ENCODE peak calls at places on chromosomes 2 and 18, in five cellular contexts. One of them, this sample, is unnamed.

GRCh38 chr18:10234912-10235439 is 219.5 kb upstream of the APCDD1 start:
- DNase-seq in Panc1: no peak
- DNase-seq in thoracic aorta: no peak
- DNase-seq in CD4-positive, alpha-beta memory T cell: no peak
- DNase-seq in fibroblast of lung: peak; percentile 66
- DNase-seq in this sample: no peak

GRCh38 chr2:216478151-216478550 is 20.5 kb upstream of the RPL37A start:
- DNase-seq in Panc1: no peak
- DNase-seq in thoracic aorta: no peak
- DNase-seq in CD4-positive, alpha-beta memory T cell: no peak
- DNase-seq in fibroblast of lung: peak; percentile 95
- DNase-seq in this sample: no peak

GRCh38 chr2:232419245-232420072 is 12.8 kb downstream of the ALPG start:
- DNase-seq in Panc1: no peak
- DNase-seq in thoracic aorta: no peak
- DNase-seq in CD4-positive, alpha-beta memory T cell: no peak
- DNase-seq in fibroblast of lung: no peak
- DNase-seq in this sample: no peak

GRCh38 chr2:222862915-222863544 is 2.2 kb downstream of the ACSL3 start:
- DNase-seq in Panc1: no peak
- DNase-seq in thoracic aorta: no peak
- DNase-seq in CD4-positive, alpha-beta memory T cell: no peak
- DNase-seq in fibroblast of lung: peak; percentile 12
- DNase-seq in this sample: no peak

GRCh38 chr2:119703526-119703925 is 24.5 kb downstream of the TMEM177 start:
- DNase-seq in Panc1: no peak
- DNase-seq in thoracic aorta: no peak
- DNase-seq in CD4-positive, alpha-beta memory T cell: no peak
- DNase-seq in fibroblast of lung: no peak
- DNase-seq in this sample: no peak

GRCh38 chr2:237917696-237918374 is 49.0 kb upstream of the UBE2F start:
- DNase-seq in Panc1: no peak
- DNase-seq in thoracic aorta: no peak
- DNase-seq in CD4-positive, alpha-beta memory T cell: no peak
- DNase-seq in fibroblast of lung: no peak
- DNase-seq in this sample: no peak

GRCh38 chr18:23838801-23839366 is 149.6 kb downstream of the LAMA3 start:
- DNase-seq in Panc1: no peak
- DNase-seq in thoracic aorta: no peak
- DNase-seq in CD4-positive, alpha-beta memory T cell: no peak
- DNase-seq in fibroblast of lung: peak; percentile 80
- DNase-seq in this sample: no peak

GRCh38 chr18:77442393-77442792 is 192.7 kb downstream of the GALR1 start:
- DNase-seq in Panc1: no peak
- DNase-seq in thoracic aorta: no peak
- DNase-seq in CD4-positive, alpha-beta memory T cell: no peak
- DNase-seq in fibroblast of lung: no peak
- DNase-seq in this sample: no peak

GRCh38 chr2:53103661-53104060 is 663.9 kb upstream of the CHAC2 start:
- DNase-seq in Panc1: no peak
- DNase-seq in thoracic aorta: no peak
- DNase-seq in CD4-positive, alpha-beta memory T cell: no peak
- DNase-seq in fibroblast of lung: peak; percentile 53
- DNase-seq in this sample: no peak

GRCh38 chr2:128301501-128301966 is 17.1 kb downstream of the HS6ST1 start:
- DNase-seq in Panc1: no peak
- DNase-seq in thoracic aorta: peak; percentile 53
- DNase-seq in CD4-positive, alpha-beta memory T cell: no peak
- DNase-seq in fibroblast of lung: peak; percentile 98
- DNase-seq in this sample: no peak

GRCh38 chr2:189505412-189505953 is 64.2 kb downstream of the WDR75 start:
- DNase-seq in Panc1: no peak
- DNase-seq in thoracic aorta: no peak
- DNase-seq in CD4-positive, alpha-beta memory T cell: no peak
- DNase-seq in fibroblast of lung: no peak
- DNase-seq in this sample: no peak

GRCh38 chr18:13530215-13530878 is 196.0 kb downstream of the FAM210A start:
- DNase-seq in Panc1: no peak
- DNase-seq in thoracic aorta: no peak
- DNase-seq in CD4-positive, alpha-beta memory T cell: no peak
- DNase-seq in fibroblast of lung: no peak
- DNase-seq in this sample: no peak

GRCh38 chr18:10194592-10194991 is 259.8 kb upstream of the APCDD1 start:
- DNase-seq in Panc1: no peak
- DNase-seq in thoracic aorta: no peak
- DNase-seq in CD4-positive, alpha-beta memory T cell: no peak
- DNase-seq in fibroblast of lung: no peak
- DNase-seq in this sample: no peak

GRCh38 chr2:88949336-88949735 is 257.9 kb downstream of the RPIA start:
- DNase-seq in Panc1: no peak
- DNase-seq in thoracic aorta: no peak
- DNase-seq in CD4-positive, alpha-beta memory T cell: no peak
- DNase-seq in fibroblast of lung: no peak
- DNase-seq in this sample: no peak

GRCh38 chr2:149104221-149104620 is 65.7 kb downstream of the LYPD6B start:
- DNase-seq in Panc1: no peak
- DNase-seq in thoracic aorta: no peak
- DNase-seq in CD4-positive, alpha-beta memory T cell: no peak
- DNase-seq in fibroblast of lung: no peak
- DNase-seq in this sample: no peak

GRCh38 chr2:178002038-178002437 is 70.5 kb downstream of the PDE11A start:
- DNase-seq in Panc1: no peak
- DNase-seq in thoracic aorta: no peak
- DNase-seq in CD4-positive, alpha-beta memory T cell: no peak
- DNase-seq in fibroblast of lung: no peak
- DNase-seq in this sample: no peak

GRCh38 chr2:228426502-228427216 is 245.2 kb upstream of the SPHKAP start:
- DNase-seq in Panc1: no peak
- DNase-seq in thoracic aorta: no peak
- DNase-seq in CD4-positive, alpha-beta memory T cell: no peak
- DNase-seq in fibroblast of lung: no peak
- DNase-seq in this sample: no peak

GRCh38 chr2:75523313-75524275 is 37.1 kb downstream of the EVA1A start:
- DNase-seq in Panc1: no peak
- DNase-seq in thoracic aorta: no peak
- DNase-seq in CD4-positive, alpha-beta memory T cell: no peak
- DNase-seq in fibroblast of lung: peak; percentile 93
- DNase-seq in this sample: no peak

GRCh38 chr2:35526741-35527140 is 828.8 kb upstream of the CRIM1 start:
- DNase-seq in Panc1: no peak
- DNase-seq in thoracic aorta: no peak
- DNase-seq in CD4-positive, alpha-beta memory T cell: no peak
- DNase-seq in fibroblast of lung: peak; percentile 22
- DNase-seq in this sample: no peak

GRCh38 chr2:400988-401679 is 113.2 kb upstream of the ALKAL2 start:
- DNase-seq in Panc1: no peak
- DNase-seq in thoracic aorta: no peak
- DNase-seq in CD4-positive, alpha-beta memory T cell: no peak
- DNase-seq in fibroblast of lung: no peak
- DNase-seq in this sample: no peak

GRCh38 chr2:188497736-188498135 is 206.1 kb downstream of the GULP1 start:
- DNase-seq in Panc1: no peak
- DNase-seq in thoracic aorta: no peak
- DNase-seq in CD4-positive, alpha-beta memory T cell: no peak
- DNase-seq in fibroblast of lung: no peak
- DNase-seq in this sample: no peak

GRCh38 chr2:12605936-12606335 is 110.8 kb upstream of the TRIB2 start:
- DNase-seq in Panc1: no peak
- DNase-seq in thoracic aorta: no peak
- DNase-seq in CD4-positive, alpha-beta memory T cell: no peak
- DNase-seq in fibroblast of lung: peak; percentile 63
- DNase-seq in this sample: no peak

GRCh38 chr2:55934337-55934736 is 10.8 kb upstream of the EFEMP1 start:
- DNase-seq in Panc1: no peak
- DNase-seq in thoracic aorta: no peak
- DNase-seq in CD4-positive, alpha-beta memory T cell: no peak
- DNase-seq in fibroblast of lung: no peak
- DNase-seq in this sample: no peak

GRCh38 chr18:49464718-49465598 is 4.5 kb upstream of the DYM start:
- DNase-seq in Panc1: no peak
- DNase-seq in thoracic aorta: no peak
- DNase-seq in CD4-positive, alpha-beta memory T cell: no peak
- DNase-seq in fibroblast of lung: peak; percentile 37
- DNase-seq in this sample: no peak

GRCh38 chr18:11983592-11983991 is 2.3 kb downstream of the IMPA2 start:
- DNase-seq in Panc1: no peak
- DNase-seq in thoracic aorta: no peak
- DNase-seq in CD4-positive, alpha-beta memory T cell: no peak
- DNase-seq in fibroblast of lung: no peak
- DNase-seq in this sample: no peak

GRCh38 chr2:230723363-230723762 is 10.7 kb downstream of the CAB39 start:
- DNase-seq in Panc1: no peak
- DNase-seq in thoracic aorta: no peak
- DNase-seq in CD4-positive, alpha-beta memory T cell: peak; percentile 75
- DNase-seq in fibroblast of lung: no peak
- DNase-seq in this sample: peak; percentile 67

GRCh38 chr2:144630459-144631215 is 110.7 kb upstream of the ZEB2 start:
- DNase-seq in Panc1: no peak
- DNase-seq in thoracic aorta: no peak
- DNase-seq in CD4-positive, alpha-beta memory T cell: no peak
- DNase-seq in fibroblast of lung: no peak
- DNase-seq in this sample: no peak

GRCh38 chr18:11733031-11733430 is 44.0 kb downstream of the GNAL start:
- DNase-seq in Panc1: peak; percentile 17
- DNase-seq in thoracic aorta: no peak
- DNase-seq in CD4-positive, alpha-beta memory T cell: peak; percentile 58
- DNase-seq in fibroblast of lung: peak; percentile 38
- DNase-seq in this sample: peak; percentile 47

GRCh38 chr2:20015482-20016083 is 3.1 kb upstream of the MATN3 start:
- DNase-seq in Panc1: peak; percentile 47
- DNase-seq in thoracic aorta: no peak
- DNase-seq in CD4-positive, alpha-beta memory T cell: no peak
- DNase-seq in fibroblast of lung: peak; percentile 36
- DNase-seq in this sample: no peak

GRCh38 chr2:241248897-241249296 is 60.4 kb downstream of the ANO7 start:
- DNase-seq in Panc1: no peak
- DNase-seq in thoracic aorta: no peak
- DNase-seq in CD4-positive, alpha-beta memory T cell: no peak
- DNase-seq in fibroblast of lung: peak; percentile 12
- DNase-seq in this sample: no peak

GRCh38 chr2:118185210-118186109 is 97.2 kb downstream of the INSIG2 start:
- DNase-seq in Panc1: no peak
- DNase-seq in thoracic aorta: no peak
- DNase-seq in CD4-positive, alpha-beta memory T cell: peak; percentile 55
- DNase-seq in fibroblast of lung: peak; percentile 53
- DNase-seq in this sample: no peak

GRCh38 chr2:66929632-66930385 is 467.3 kb upstream of the ETAA1 start:
- DNase-seq in Panc1: no peak
- DNase-seq in thoracic aorta: no peak
- DNase-seq in CD4-positive, alpha-beta memory T cell: no peak
- DNase-seq in fibroblast of lung: peak; percentile 85
- DNase-seq in this sample: no peak

GRCh38 chr2:144217853-144218633 is 301.9 kb downstream of the ZEB2 start:
- DNase-seq in Panc1: no peak
- DNase-seq in thoracic aorta: no peak
- DNase-seq in CD4-positive, alpha-beta memory T cell: no peak
- DNase-seq in fibroblast of lung: peak; percentile 30
- DNase-seq in this sample: no peak

GRCh38 chr18:9146224-9146623 is 9.6 kb downstream of the ANKRD12 start:
- DNase-seq in Panc1: no peak
- DNase-seq in thoracic aorta: no peak
- DNase-seq in CD4-positive, alpha-beta memory T cell: no peak
- DNase-seq in fibroblast of lung: no peak
- DNase-seq in this sample: no peak
- H3K4me1 ChIP-seq in Panc1: peaks cover 30% of the 10 kb centered on the region
- H3K4me1 ChIP-seq in thoracic aorta: peaks cover 43% of the 10 kb centered on the region
- H3K4me1 ChIP-seq in CD4-positive, alpha-beta memory T cell: peaks cover 93% of the 10 kb centered on the region
- H3K4me1 ChIP-seq in fibroblast of lung: peaks cover 5% of the 10 kb centered on the region
- H3K4me1 ChIP-seq in this sample: peaks cover 62% of the 10 kb centered on the region

GRCh38 chr2:127103243-127104165 is 3.5 kb downstream of the BIN1 start:
- DNase-seq in Panc1: no peak
- DNase-seq in thoracic aorta: no peak
- DNase-seq in CD4-positive, alpha-beta memory T cell: no peak
- DNase-seq in fibroblast of lung: no peak
- DNase-seq in this sample: no peak
- H3K4me1 ChIP-seq in Panc1: peaks cover 35% of the 10 kb centered on the region
- H3K4me1 ChIP-seq in thoracic aorta: no peaks in the 10 kb centered on the region
- H3K4me1 ChIP-seq in CD4-positive, alpha-beta memory T cell: peaks cover 21% of the 10 kb centered on the region
- H3K4me1 ChIP-seq in fibroblast of lung: peaks cover 5% of the 10 kb centered on the region
- H3K4me1 ChIP-seq in this sample: peaks cover 4% of the 10 kb centered on the region

GRCh38 chr2:65128297-65129190 is 1.4 kb downstream of the RAB1A start:
- DNase-seq in Panc1: no peak
- DNase-seq in thoracic aorta: no peak
- DNase-seq in CD4-positive, alpha-beta memory T cell: no peak
- DNase-seq in fibroblast of lung: peak; percentile 62
- DNase-seq in this sample: no peak

GRCh38 chr2:65129613-65130439 is at the start of gene RAB1A:
- DNase-seq in Panc1: peak; percentile 97
- DNase-seq in thoracic aorta: peak; percentile 99
- DNase-seq in CD4-positive, alpha-beta memory T cell: peak; percentile 100
- DNase-seq in fibroblast of lung: peak; percentile 100
- DNase-seq in this sample: peak; percentile 97

GRCh38 chr2:65133626-65134025 is 3.7 kb upstream of the RAB1A start:
- DNase-seq in Panc1: no peak
- DNase-seq in thoracic aorta: no peak
- DNase-seq in CD4-positive, alpha-beta memory T cell: no peak
- DNase-seq in fibroblast of lung: no peak
- DNase-seq in this sample: no peak

GRCh38 chr2:65130440-65131175 is 702 bp upstream of the RAB1A start:
- DNase-seq in Panc1: no peak
- DNase-seq in thoracic aorta: peak; percentile 10
- DNase-seq in CD4-positive, alpha-beta memory T cell: no peak
- DNase-seq in fibroblast of lung: no peak
- DNase-seq in this sample: peak; percentile 35

DNA sequence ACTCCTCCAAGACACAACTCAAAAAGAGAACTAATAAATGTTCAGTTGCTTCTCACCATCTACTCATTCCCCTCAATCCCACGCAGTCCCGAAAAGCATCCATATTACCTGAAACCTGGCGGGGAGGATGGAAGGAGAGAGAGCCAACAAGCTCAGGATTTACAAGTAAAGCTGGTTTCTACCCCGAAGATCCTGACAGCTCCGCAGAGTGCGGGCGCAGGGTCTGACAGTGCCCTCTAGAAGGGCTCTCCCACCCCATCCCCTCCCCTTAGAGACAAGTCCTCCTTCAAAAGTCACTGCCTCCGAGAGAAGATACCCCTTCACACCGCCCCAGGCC is 662 bp downstream of the RAB1A start:
- DNase-seq in Panc1: no peak
- DNase-seq in thoracic aorta: no peak
- DNase-seq in CD4-positive, alpha-beta memory T cell: no peak
- DNase-seq in fibroblast of lung: no peak
- DNase-seq in this sample: no peak
- H3K4me1 ChIP-seq in Panc1: peaks cover 21% of the 10 kb centered on the region
- H3K4me1 ChIP-seq in thoracic aorta: peaks cover 42% of the 10 kb centered on the region
- H3K4me1 ChIP-seq in CD4-positive, alpha-beta memory T cell: peaks cover 53% of the 10 kb centered on the region
- H3K4me1 ChIP-seq in fibroblast of lung: no peaks in the 10 kb centered on the region
- H3K4me1 ChIP-seq in this sample: peaks cover 31% of the 10 kb centered on the region

DNA sequence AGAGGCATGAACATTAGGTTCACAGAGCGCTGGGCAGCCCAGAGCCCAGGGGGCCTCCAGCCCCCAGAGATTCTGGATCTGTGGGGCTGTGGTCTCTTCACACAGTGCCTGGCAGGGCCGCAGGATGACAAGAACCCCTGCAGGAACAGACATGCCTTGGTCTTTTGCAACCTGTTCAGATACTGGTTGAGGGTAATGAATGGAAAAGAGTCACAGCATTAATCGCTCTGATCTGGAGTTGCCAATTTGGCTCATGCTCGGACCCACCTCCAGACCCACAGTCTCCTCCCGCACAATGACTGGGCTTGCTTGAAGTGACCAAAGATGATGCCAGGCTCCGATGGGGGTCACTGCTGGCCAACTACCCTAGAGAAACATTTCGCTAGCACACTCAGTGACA is 229.4 kb upstream of the SMAD2 start:
- DNase-seq in Panc1: no peak
- DNase-seq in thoracic aorta: no peak
- DNase-seq in CD4-positive, alpha-beta memory T cell: no peak
- DNase-seq in fibroblast of lung: no peak
- DNase-seq in this sample: no peak
- H3K4me1 ChIP-seq in Panc1: no peaks in the 10 kb centered on the region
- H3K4me1 ChIP-seq in thoracic aorta: peaks cover 4% of the 10 kb centered on the region
- H3K4me1 ChIP-seq in CD4-positive, alpha-beta memory T cell: peaks cover 5% of the 10 kb centered on the region
- H3K4me1 ChIP-seq in fibroblast of lung: peaks cover 2% of the 10 kb centered on the region
- H3K4me1 ChIP-seq in this sample: no peaks in the 10 kb centered on the region

This sample was measured in naive thymus-derived CD4-positive, alpha-beta T cell.